ENCODE peak calls at places on chromosomes 6 and 20, in four cellular contexts. One of them, this sample, is unnamed.

GRCh38 chr6:46090115-46091079 is 39.4 kb upstream of the ENPP4 start:
- DNase-seq in stimulated activated CD4-positive, alpha-beta T cell treated with anti-CD3 and anti-CD28 coated beads, Interleukin-4, amount 100 ng/mL, for 1 hour: peak; percentile 50
- DNase-seq in germinal center: peak; percentile 68
- DNase-seq in heart left ventricle: peak; percentile 44
- DNase-seq in this sample: peak; percentile 38

GRCh38 chr6:23111984-23112383 is 542.6 kb downstream of the HDGFL1 start:
- DNase-seq in stimulated activated CD4-positive, alpha-beta T cell treated with anti-CD3 and anti-CD28 coated beads, Interleukin-4, amount 100 ng/mL, for 1 hour: no peak
- DNase-seq in germinal center: no peak
- DNase-seq in heart left ventricle: no peak
- DNase-seq in this sample: no peak

GRCh38 chr6:144265061-144265357 is 20.1 kb upstream of the UTRN start:
- DNase-seq in stimulated activated CD4-positive, alpha-beta T cell treated with anti-CD3 and anti-CD28 coated beads, Interleukin-4, amount 100 ng/mL, for 1 hour: no peak
- DNase-seq in germinal center: no peak
- DNase-seq in heart left ventricle: no peak
- DNase-seq in this sample: no peak

GRCh38 chr6:96990462-96990861 is 65.9 kb downstream of the KLHL32 start:
- DNase-seq in stimulated activated CD4-positive, alpha-beta T cell treated with anti-CD3 and anti-CD28 coated beads, Interleukin-4, amount 100 ng/mL, for 1 hour: no peak
- DNase-seq in germinal center: no peak
- DNase-seq in heart left ventricle: no peak
- DNase-seq in this sample: no peak

GRCh38 chr20:47305667-47306066 is 50.8 kb downstream of the ZMYND8 start:
- DNase-seq in stimulated activated CD4-positive, alpha-beta T cell treated with anti-CD3 and anti-CD28 coated beads, Interleukin-4, amount 100 ng/mL, for 1 hour: no peak
- DNase-seq in germinal center: no peak
- DNase-seq in heart left ventricle: no peak
- DNase-seq in this sample: no peak

GRCh38 chr6:107877968-107878367 is 53.9 kb upstream of the SCML4 start:
- DNase-seq in stimulated activated CD4-positive, alpha-beta T cell treated with anti-CD3 and anti-CD28 coated beads, Interleukin-4, amount 100 ng/mL, for 1 hour: no peak
- DNase-seq in germinal center: peak; percentile 27
- DNase-seq in heart left ventricle: no peak
- DNase-seq in this sample: no peak

GRCh38 chr6:128339635-128340436 is 180.6 kb downstream of the PTPRK start:
- DNase-seq in stimulated activated CD4-positive, alpha-beta T cell treated with anti-CD3 and anti-CD28 coated beads, Interleukin-4, amount 100 ng/mL, for 1 hour: no peak
- DNase-seq in germinal center: no peak
- DNase-seq in heart left ventricle: no peak
- DNase-seq in this sample: no peak

GRCh38 chr6:106702451-106703110 is 73.2 kb downstream of the QRSL1 start:
- DNase-seq in stimulated activated CD4-positive, alpha-beta T cell treated with anti-CD3 and anti-CD28 coated beads, Interleukin-4, amount 100 ng/mL, for 1 hour: no peak
- DNase-seq in germinal center: peak; percentile 81
- DNase-seq in heart left ventricle: no peak
- DNase-seq in this sample: no peak

GRCh38 chr20:58039569-58040092 is 188.8 kb downstream of the ANKRD60 start:
- DNase-seq in stimulated activated CD4-positive, alpha-beta T cell treated with anti-CD3 and anti-CD28 coated beads, Interleukin-4, amount 100 ng/mL, for 1 hour: no peak
- DNase-seq in germinal center: no peak
- DNase-seq in heart left ventricle: no peak
- DNase-seq in this sample: no peak

GRCh38 chr6:34190504-34191122 is 44.7 kb upstream of the GRM4 start:
- DNase-seq in stimulated activated CD4-positive, alpha-beta T cell treated with anti-CD3 and anti-CD28 coated beads, Interleukin-4, amount 100 ng/mL, for 1 hour: no peak
- DNase-seq in germinal center: no peak
- DNase-seq in heart left ventricle: no peak
- DNase-seq in this sample: no peak

GRCh38 chr20:17646901-17647301 is 35.1 kb downstream of the RRBP1 start:
- DNase-seq in stimulated activated CD4-positive, alpha-beta T cell treated with anti-CD3 and anti-CD28 coated beads, Interleukin-4, amount 100 ng/mL, for 1 hour: no peak
- DNase-seq in germinal center: no peak
- DNase-seq in heart left ventricle: no peak
- DNase-seq in this sample: no peak

GRCh38 chr6:169725270-169726048 is 1.2 kb upstream of the PHF10 start:
- DNase-seq in stimulated activated CD4-positive, alpha-beta T cell treated with anti-CD3 and anti-CD28 coated beads, Interleukin-4, amount 100 ng/mL, for 1 hour: peak; percentile 17
- DNase-seq in germinal center: peak; percentile 6
- DNase-seq in heart left ventricle: peak; percentile 40
- DNase-seq in this sample: peak; percentile 75

GRCh38 chr6:69422474-69422873 is 374.3 kb downstream of the LMBRD1 start:
- DNase-seq in stimulated activated CD4-positive, alpha-beta T cell treated with anti-CD3 and anti-CD28 coated beads, Interleukin-4, amount 100 ng/mL, for 1 hour: no peak
- DNase-seq in germinal center: no peak
- DNase-seq in heart left ventricle: no peak
- DNase-seq in this sample: no peak

GRCh38 chr6:137044366-137045220 is at the start of gene IL20RA:
- DNase-seq in stimulated activated CD4-positive, alpha-beta T cell treated with anti-CD3 and anti-CD28 coated beads, Interleukin-4, amount 100 ng/mL, for 1 hour: peak; percentile 6
- DNase-seq in germinal center: peak; percentile 17
- DNase-seq in heart left ventricle: peak; percentile 31
- DNase-seq in this sample: peak; percentile 58

GRCh38 chr6:73644941-73645591 is 8.7 kb downstream of the SLC17A5 start:
- DNase-seq in stimulated activated CD4-positive, alpha-beta T cell treated with anti-CD3 and anti-CD28 coated beads, Interleukin-4, amount 100 ng/mL, for 1 hour: no peak
- DNase-seq in germinal center: no peak
- DNase-seq in heart left ventricle: no peak
- DNase-seq in this sample: no peak

GRCh38 chr6:53179961-53180651 is 31.5 kb upstream of the GCM1 start:
- DNase-seq in stimulated activated CD4-positive, alpha-beta T cell treated with anti-CD3 and anti-CD28 coated beads, Interleukin-4, amount 100 ng/mL, for 1 hour: no peak
- DNase-seq in germinal center: peak; percentile 37
- DNase-seq in heart left ventricle: peak; percentile 68
- DNase-seq in this sample: no peak

GRCh38 chr20:63309261-63310071 is 16.5 kb downstream of the COL20A1 start:
- DNase-seq in stimulated activated CD4-positive, alpha-beta T cell treated with anti-CD3 and anti-CD28 coated beads, Interleukin-4, amount 100 ng/mL, for 1 hour: peak; percentile 36
- DNase-seq in germinal center: no peak
- DNase-seq in heart left ventricle: peak; percentile 56
- DNase-seq in this sample: peak; percentile 44